ENCODE peak calls at places on chromosomes 13 and 19, in four cellular contexts. N is testis, I is ascending aorta, O is AG04450. X is an unnamed sample.
A peak's percentile ranks its signal among the peaks of the same experiment; 100 is the strongest.

GRCh38 chr19:10835089-10835753 is 791 bp downstream of the TMED1 start:
- DNase-seq in N (peak; percentile 45), I (peak; percentile 98), O (no peak), X (peak; percentile 100)

GRCh38 chr19:21396121-21396520 is 812 bp upstream of the ZNF493 start:
- DNase-seq in O (no peak), I (no peak), N (no peak), X (no peak)

GRCh38 chr13:113647351-113648217 is 10.4 kb downstream of the ATP4B start:
- DNase-seq in N (peak; percentile 94), I (peak; percentile 73), O (no peak), X (peak; percentile 97)

GRCh38 chr13:55977436-55977835 is 1163.3 kb upstream of the PRR20A start:
- DNase-seq in O (no peak), I (no peak), N (no peak), X (no peak)

GRCh38 chr19:46023311-46023779 is 492 bp upstream of the PGLYRP1 start:
- DNase-seq in I (no peak), N (peak; percentile 13), O (no peak), X (no peak)

GRCh38 chr19:1407662-1408299 is 395 bp downstream of the DAZAP1 start:
- DNase-seq in N (no peak), I (no peak), O (no peak), X (no peak)

GRCh38 chr13:78593652-78594494 is 9.5 kb downstream of the POU4F1 start:
- DNase-seq in O (no peak), N (no peak), I (no peak), X (no peak)

GRCh38 chr13:78241278-78241919 is 322.8 kb upstream of the EDNRB start:
- DNase-seq in O (peak; percentile 2), N (peak; percentile 48), I (no peak), X (peak; percentile 28)

GRCh38 chr13:24623141-24623665 is 57.0 kb upstream of the ATP12A start:
- DNase-seq in O (no peak), I (no peak), N (no peak), X (no peak)

GRCh38 chr19:30669329-30670010 is 297.3 kb downstream of the ZNF536 start:
- DNase-seq in O (no peak), I (no peak), N (peak; percentile 93), X (peak; percentile 27)

GRCh38 chr13:71727036-71727435 is 140.0 kb downstream of the DACH1 start:
- DNase-seq in N (no peak), I (no peak), O (no peak), X (no peak)

GRCh38 chr13:73729046-73729445 is 405.2 kb downstream of the KLF12 start:
- DNase-seq in O (no peak), N (no peak), I (no peak), X (no peak)

GRCh38 chr13:46679369-46680180 is 117.4 kb downstream of the ESD start:
- DNase-seq in I (no peak), O (no peak), N (peak; percentile 39), X (peak; percentile 73)

GRCh38 chr13:99585609-99586008 is 84.3 kb downstream of the TM9SF2 start:
- DNase-seq in I (no peak), O (no peak), N (no peak), X (no peak)

GRCh38 chr13:23980160-23980551 is 82.9 kb upstream of the C1QTNF9B start:
- DNase-seq in I (peak; percentile 50), N (peak; percentile 92), O (peak; percentile 46), X (peak; percentile 55)

GRCh38 chr19:31054430-31054829 is 294.8 kb downstream of the TSHZ3 start:
- DNase-seq in I (no peak), N (peak; percentile 26), O (peak; percentile 56), X (peak; percentile 3)

GRCh38 chr13:48142437-48142836 is 47.5 kb upstream of the MED4 start:
- DNase-seq in I (no peak), O (no peak), N (no peak), X (peak; percentile 20)

GRCh38 chr13:44132710-44133109 is 240.9 kb upstream of the SERP2 start:
- DNase-seq in O (no peak), I (peak; percentile 73), N (peak; percentile 39), X (no peak)

GRCh38 chr19:13833330-13834265 is 38.4 kb downstream of the ZSWIM4 start:
- DNase-seq in O (peak; percentile 53), N (peak; percentile 95), I (peak; percentile 83), X (peak; percentile 91)
- H3K27ac ChIP-seq in O (peak overlapping the region; percentile 75), N (no peak overlapping the region), I (peak overlapping the region; percentile 99), X (peak overlapping the region; percentile 24)

DNA sequence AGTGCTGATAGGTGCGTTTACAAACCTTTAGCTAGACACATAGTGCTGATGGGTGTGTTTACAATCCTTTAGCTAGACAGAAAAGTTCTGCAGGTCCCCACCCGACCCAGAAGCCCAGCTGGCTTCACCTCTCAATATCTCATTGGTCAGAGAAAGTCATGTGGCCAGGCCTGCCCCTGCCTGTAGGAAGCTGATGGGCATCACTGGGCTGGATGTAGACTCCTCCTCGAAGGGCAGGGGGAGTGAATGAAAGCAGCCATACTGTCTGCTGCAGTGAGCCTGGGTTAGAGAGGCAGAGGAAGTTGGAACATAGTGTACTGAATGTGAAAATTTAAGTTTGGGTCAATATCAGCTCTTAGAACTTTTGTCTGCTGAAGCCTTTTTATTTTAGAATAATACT is 83.9 kb downstream of the ARHGEF7 start:
- DNase-seq in I (no peak), N (no peak), O (no peak), X (no peak)
- H3K27ac ChIP-seq in I (peak overlapping the region; percentile 5), N (no peak overlapping the region), O (no peak overlapping the region), X (no peak overlapping the region)

GRCh38 chr19:35518313-35518712 is 4.9 kb upstream of the DMKN start:
- DNase-seq in I (no peak), N (no peak), O (peak; percentile 92), X (no peak)
- H3K27ac ChIP-seq in I (no peak overlapping the region), N (no peak overlapping the region), O (peak overlapping the region; percentile 95), X (no peak overlapping the region)

GRCh38 chr19:2685204-2685704 is 17.2 kb downstream of the GNG7 start:
- DNase-seq in O (no peak), N (no peak), I (no peak), X (no peak)
- H3K27ac ChIP-seq in O (no peak overlapping the region), N (peak overlapping the region; percentile 39), I (no peak overlapping the region), X (peak overlapping the region; percentile 36)

DNA sequence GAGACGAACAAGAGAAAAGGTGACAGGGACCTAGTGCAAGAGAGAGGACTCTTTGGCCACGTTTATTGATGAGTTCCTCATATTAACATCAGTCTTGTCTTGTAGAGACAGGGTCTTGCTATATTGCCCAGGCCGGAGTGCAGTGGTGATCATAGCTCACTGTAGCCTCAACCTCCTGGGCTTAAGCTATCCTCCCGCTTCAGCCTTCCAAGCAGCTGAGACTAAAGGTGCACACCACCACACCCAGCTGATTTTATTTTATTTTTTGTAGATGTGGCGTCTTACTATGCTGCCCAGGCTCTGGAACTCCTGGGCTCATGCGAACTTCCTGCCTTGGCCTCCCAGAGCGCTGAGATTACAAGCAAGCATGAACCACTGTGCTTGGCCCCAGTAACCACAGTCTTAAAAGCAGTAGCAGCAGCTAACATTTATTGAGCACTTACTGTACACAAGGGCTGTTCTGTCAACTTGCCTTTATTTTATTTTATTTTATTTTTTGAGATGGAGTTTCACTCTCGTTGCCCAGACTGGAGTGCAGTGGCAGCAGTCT is 1.1 kb upstream of the SH2D3A start:
- DNase-seq in O (no peak), I (no peak), N (no peak), X (no peak)
- H3K27ac ChIP-seq in O (no peak overlapping the region), I (no peak overlapping the region), N (no peak overlapping the region), X (peak overlapping the region; percentile 50)

DNA sequence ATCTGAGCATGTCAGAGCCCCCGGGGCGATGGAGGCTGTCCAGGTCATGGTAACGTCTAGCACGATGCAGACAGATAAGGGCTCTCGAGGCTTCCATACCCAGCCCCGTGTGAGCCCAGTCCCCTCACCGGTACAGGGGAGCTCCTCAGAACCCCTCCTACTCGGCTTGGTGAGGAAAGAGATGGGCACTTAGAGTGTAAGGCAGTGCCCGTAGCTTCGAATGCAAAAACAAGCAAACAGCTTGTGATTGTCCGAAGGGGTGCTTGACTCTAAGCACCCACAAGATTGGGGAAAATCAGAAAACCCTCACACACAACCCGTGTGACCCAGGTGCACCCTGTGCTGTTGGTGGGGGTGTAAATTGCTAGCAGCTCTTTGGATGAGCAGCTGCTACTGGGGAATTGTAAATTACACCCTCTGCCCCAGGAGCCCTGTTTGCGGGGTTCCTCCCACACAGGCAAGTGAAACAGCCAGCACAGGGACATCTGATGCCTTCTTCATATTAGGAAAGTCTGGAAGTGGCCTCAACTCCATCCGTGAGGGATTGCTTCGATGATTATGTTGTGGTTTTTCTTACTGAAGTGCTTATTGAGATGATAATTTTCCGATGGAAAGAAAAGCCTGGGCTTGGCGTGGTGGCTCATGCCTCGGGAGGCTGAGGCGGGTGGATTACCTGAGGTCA is 920 bp upstream of the PSPN start:
- DNase-seq in O (no peak), I (no peak), N (no peak), X (no peak)
- H3K27ac ChIP-seq in O (no peak overlapping the region), I (no peak overlapping the region), N (no peak overlapping the region), X (no peak overlapping the region)

GRCh38 chr19:18775586-18776287 is 15.4 kb downstream of the COMP start:
- DNase-seq in N (no peak), I (no peak), O (no peak), X (no peak)
- H3K27ac ChIP-seq in N (no peak overlapping the region), I (no peak overlapping the region), O (no peak overlapping the region), X (no peak overlapping the region)

X was measured in small intestine.